ENCODE peak calls at places on chromosomes 6 and 20, in six cellular contexts. C is Caco-2, I is astrocyte of the spinal cord, X is mucosa of descending colon, O is foreskin fibroblast, F is HCT116. V is an unnamed sample.
A peak's percentile ranks its signal among the peaks of the same experiment; 100 is the strongest.

GRCh38 chr6:83403191-83403590 is 27.7 kb downstream of the ME1 start:
- DNase-seq in X (no peak), I (no peak), F (no peak), C (no peak), O (no peak), V (no peak)

GRCh38 chr20:47326718-47327137 is 29.8 kb downstream of the ZMYND8 start:
- DNase-seq in F (no peak), X (no peak), I (peak; percentile 73), C (peak; percentile 55), O (peak; percentile 64), V (peak; percentile 74)

GRCh38 chr6:28775052-28775376 is 148.8 kb downstream of the TRIM27 start:
- DNase-seq in F (no peak), O (no peak), C (no peak), I (no peak), X (no peak), V (no peak)

GRCh38 chr6:56821005-56821432 is 133.9 kb upstream of the BEND6 start:
- DNase-seq in C (peak; percentile 12), X (no peak), F (no peak), O (no peak), I (no peak), V (no peak)

GRCh38 chr6:89584539-89584938 is 54.0 kb downstream of the LYRM2 start:
- DNase-seq in I (no peak), O (no peak), F (no peak), C (no peak), X (no peak), V (no peak)

GRCh38 chr6:111423055-111423633 is 59.9 kb downstream of the REV3L start:
- DNase-seq in I (peak; percentile 29), O (no peak), X (no peak), F (no peak), C (no peak), V (no peak)

GRCh38 chr20:52410182-52410647 is 218.6 kb upstream of the ZFP64 start:
- DNase-seq in X (no peak), I (no peak), F (no peak), C (no peak), O (no peak), V (no peak)

GRCh38 chr20:62995898-62996595 is 10.7 kb downstream of the BHLHE23 start:
- DNase-seq in X (no peak), F (no peak), I (no peak), C (no peak), O (no peak), V (no peak)

GRCh38 chr20:46434597-46434996 is 28.2 kb upstream of the ELMO2 start:
- DNase-seq in X (no peak), I (no peak), C (no peak), O (no peak), F (no peak), V (no peak)

GRCh38 chr6:4851035-4851434 is 74.8 kb downstream of the CDYL start:
- DNase-seq in X (no peak), C (no peak), I (no peak), O (no peak), F (no peak), V (no peak)

GRCh38 chr20:34543457-34544056 is 15.0 kb upstream of the MAP1LC3A start:
- DNase-seq in O (no peak), C (no peak), X (peak; percentile 63), F (no peak), I (no peak), V (no peak)

GRCh38 chr20:60050193-60050960 is 92.2 kb downstream of the CDH26 start:
- DNase-seq in C (peak; percentile 90), I (no peak), X (peak; percentile 39), O (no peak), F (peak; percentile 26), V (no peak)

GRCh38 chr6:27805347-27805746 is 106.8 kb downstream of the OR2B2 start:
- DNase-seq in C (no peak), X (no peak), F (no peak), I (no peak), O (no peak), V (no peak)

GRCh38 chr6:147973806-147974205 is 368.8 kb upstream of the SASH1 start:
- DNase-seq in O (no peak), I (no peak), X (no peak), C (peak; percentile 56), F (no peak), V (no peak)

GRCh38 chr6:147974376-147974775 is 368.3 kb upstream of the SASH1 start:
- DNase-seq in I (peak; percentile 33), O (peak; percentile 18), F (no peak), C (peak; percentile 24), X (no peak), V (peak; percentile 52)

GRCh38 chr6:147972436-147972835 is 370.2 kb upstream of the SASH1 start:
- DNase-seq in F (no peak), C (no peak), O (no peak), I (no peak), X (no peak), V (no peak)

DNA sequence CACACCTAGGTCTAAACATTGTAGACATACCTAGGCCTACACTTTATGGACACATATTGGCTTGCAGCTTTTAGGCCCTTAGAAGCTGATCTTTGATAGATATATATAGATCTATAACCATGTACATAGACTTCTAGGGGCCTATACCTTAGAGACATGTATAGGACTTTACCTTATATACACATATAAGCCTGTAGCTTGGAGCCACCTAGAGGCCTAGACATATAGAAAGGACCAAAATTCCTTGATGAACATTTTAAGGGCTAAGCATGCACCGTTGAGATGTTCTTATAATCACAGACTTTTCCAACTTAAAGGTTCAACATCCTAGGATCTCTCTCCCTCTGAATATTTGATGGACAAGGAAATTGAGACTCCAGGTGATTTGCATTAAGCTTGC is 371.7 kb upstream of the SASH1 start:
- DNase-seq in I (no peak), F (no peak), C (peak; percentile 18), X (no peak), O (no peak), V (peak; percentile 5)
- TF ChIP-seq CTCF in I (no peak), F (peak; percentile 17), C (no peak), X (no peak), O (no peak), V (no peak)

DNA sequence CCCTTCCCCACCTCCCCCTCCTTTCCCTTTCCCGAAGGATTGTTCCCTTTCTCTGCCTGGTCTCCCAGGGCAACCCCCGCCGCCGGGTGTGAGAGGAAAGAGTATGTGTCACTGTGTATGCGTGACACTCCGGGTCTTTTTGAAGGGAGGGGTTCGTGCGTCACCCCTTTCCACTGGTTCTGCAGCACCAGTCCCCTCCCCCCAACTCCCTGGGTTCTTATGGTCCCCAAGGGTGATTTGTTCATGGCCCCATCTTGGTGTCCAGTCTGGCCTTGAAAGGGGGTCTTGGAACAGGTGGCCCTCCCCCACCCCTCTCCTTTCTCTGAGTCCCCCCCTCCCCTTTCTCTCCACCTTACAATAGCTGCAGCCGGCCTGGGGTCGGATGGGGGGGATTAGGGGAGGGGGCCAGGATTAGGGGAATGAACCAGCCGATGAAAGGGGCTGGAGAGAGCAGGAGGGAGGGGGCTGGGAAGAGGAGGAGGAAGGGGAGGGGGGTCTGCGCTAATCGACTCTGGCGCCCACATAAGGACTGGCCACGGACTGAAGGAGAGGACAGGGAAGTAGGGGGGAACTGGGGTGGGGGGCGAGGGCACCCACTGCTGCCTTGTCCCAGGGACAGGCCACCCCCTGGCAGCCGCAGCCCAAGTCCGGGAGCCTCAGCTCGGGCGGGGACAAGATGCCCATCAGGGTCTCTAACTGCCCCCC is 1.3 kb upstream of the RING1 start:
- DNase-seq in C (no peak), X (peak; percentile 50), I (peak; percentile 34), F (no peak), O (peak; percentile 65), V (no peak)
- H3K4me3 ChIP-seq in C (peak overlapping the region; percentile 88), X (no peak overlapping the region), I (peak overlapping the region; percentile 89), F (peak overlapping the region; percentile 95), O (peak overlapping the region; percentile 82), V (peak overlapping the region; percentile 83)

GRCh38 chr20:13648872-13649271 is 10.1 kb upstream of the TASP1 start:
- DNase-seq in O (no peak), I (no peak), C (no peak), X (no peak), F (no peak), V (no peak)

GRCh38 chr20:13649548-13649947 is 10.8 kb upstream of the TASP1 start:
- DNase-seq in F (no peak), C (no peak), X (peak; percentile 41), I (no peak), O (peak; percentile 43), V (no peak)

GRCh38 chr20:13648291-13648690 is 9.6 kb upstream of the TASP1 start:
- DNase-seq in F (no peak), C (no peak), I (no peak), O (no peak), X (no peak), V (no peak)

GRCh38 chr20:13638496-13639477 is at the start of gene TASP1:
- DNase-seq in C (peak; percentile 99), X (peak; percentile 98), F (peak; percentile 97), I (peak; percentile 94), O (peak; percentile 92), V (peak; percentile 96)

GRCh38 chr20:13644010-13644409 is 5.3 kb upstream of the TASP1 start:
- DNase-seq in I (peak; percentile 34), X (no peak), C (no peak), F (no peak), O (no peak), V (peak; percentile 40)
- TF ChIP-seq CTCF in I (no peak), X (no peak), C (no peak), F (no peak), O (no peak), V (no peak)

DNA sequence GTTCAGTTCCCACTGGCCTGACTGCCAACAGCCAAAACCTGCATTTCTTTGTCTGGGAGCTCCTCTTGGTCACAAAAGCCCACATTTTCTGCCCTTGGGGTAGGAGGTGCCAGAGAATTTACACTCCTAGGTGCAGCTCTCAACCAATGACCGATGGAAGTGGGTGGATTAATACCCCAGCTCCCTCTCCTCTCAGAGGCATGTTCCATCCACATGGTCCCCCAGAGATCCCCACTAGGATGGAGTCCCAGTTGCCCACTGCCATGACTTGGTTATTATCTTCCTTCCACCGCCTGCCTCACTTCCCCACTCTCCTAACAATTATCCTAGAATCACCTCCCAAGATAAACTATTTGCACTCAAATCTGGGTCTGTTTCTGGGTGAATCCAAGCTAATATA is 111.1 kb upstream of the RIN2 start:
- DNase-seq in F (no peak), O (no peak), X (no peak), C (no peak), I (no peak), V (no peak)
- H3K4me3 ChIP-seq in F (no peak overlapping the region), O (no peak overlapping the region), X (no peak overlapping the region), C (no peak overlapping the region), I (no peak overlapping the region), V (no peak overlapping the region)

DNA sequence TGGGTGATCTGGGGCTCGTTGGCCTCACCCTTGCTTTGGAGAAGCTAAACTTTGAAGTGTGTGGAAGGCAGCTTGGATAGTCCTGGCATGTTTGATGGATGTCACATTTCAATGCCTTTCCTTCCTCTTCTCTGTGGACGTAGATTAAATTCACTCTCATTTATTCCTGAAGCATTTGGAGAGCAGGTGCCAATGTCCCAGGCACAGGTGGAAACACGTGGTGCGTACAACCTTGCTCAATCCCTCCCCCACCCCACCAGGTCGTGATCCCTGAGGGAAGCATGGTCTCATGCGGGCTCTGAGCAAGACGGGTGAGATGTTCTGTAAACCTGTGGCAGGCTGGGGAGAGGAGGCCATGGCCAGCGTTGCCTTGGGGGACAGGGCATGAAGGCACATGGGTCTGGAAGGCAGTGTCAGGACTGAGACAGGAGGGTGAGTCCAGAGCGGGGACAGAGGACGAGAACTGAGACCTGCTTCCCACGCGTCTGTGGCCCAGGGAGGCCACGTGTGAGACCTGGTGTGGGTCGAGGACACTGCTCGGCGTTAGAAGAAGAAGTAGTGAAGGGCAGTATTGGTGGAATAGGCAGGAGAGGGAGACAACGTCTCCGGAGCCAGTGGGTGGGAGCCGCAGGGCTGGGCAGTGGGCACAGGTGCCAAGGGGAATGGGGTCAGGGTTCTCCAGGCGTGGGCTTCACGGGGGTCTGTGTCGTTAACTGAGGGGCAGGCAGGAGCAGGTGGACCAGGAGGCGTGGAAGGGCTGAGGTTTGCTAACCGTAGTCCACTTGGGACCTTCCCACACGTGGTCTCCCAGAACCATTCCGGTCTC is 34.4 kb downstream of the SMOC2 start:
- DNase-seq in C (no peak), O (no peak), X (no peak), F (no peak), I (no peak), V (no peak)
- TF ChIP-seq CTCF in C (no peak), O (no peak), X (no peak), F (no peak), I (no peak), V (no peak)

V was measured in cardiac fibroblast.